ENCODE peak calls at places on chromosomes 12 and 14, in ten cellular contexts. N is prostate gland, V is heart left ventricle, Y is fibroblast of the aortic adventitia, P is HCT116, G is foreskin fibroblast, B is uterus, A is H9, D is MCF 10A, U is BE2C. R is an unnamed sample.

GRCh38 chr12:48197967-48198618 is 5.0 kb downstream of the OR10AD1 start:
- DNase-seq in A (peak), Y (peak), N (peak), D (no peak), P (peak), V (peak), U (peak), G (peak), B (peak), R (peak)

GRCh38 chr14:95047754-95048153 is 109.6 kb downstream of the DICER1 start:
- DNase-seq in P (no peak), D (no peak), N (no peak), G (no peak), A (no peak), U (no peak), V (no peak), B (no peak), Y (no peak), R (no peak)

GRCh38 chr12:9340422-9341259 is 132.4 kb upstream of the PZP start:
- DNase-seq in Y (no peak), G (peak), V (no peak), A (no peak), U (no peak), B (no peak), P (no peak), D (peak), N (no peak), R (peak)

GRCh38 chr14:77041837-77042557 is 13.5 kb upstream of the IRF2BPL start:
- DNase-seq in B (peak), D (peak), A (no peak), G (peak), U (no peak), Y (peak), P (no peak), N (peak), V (peak), R (peak)

GRCh38 chr14:88470542-88471440 is 84.0 kb downstream of the PTPN21 start:
- DNase-seq in Y (peak), N (no peak), V (no peak), G (peak), U (no peak), P (no peak), D (peak), B (no peak), A (no peak), R (no peak)

GRCh38 chr12:12195516-12195915 is 71.3 kb downstream of the LRP6 start:
- DNase-seq in P (no peak), Y (no peak), N (no peak), V (no peak), D (no peak), A (no peak), B (no peak), G (no peak), U (no peak), R (no peak)

GRCh38 chr14:94886931-94887330 is 117.0 kb upstream of the GSC start:
- DNase-seq in Y (no peak), P (no peak), V (no peak), U (no peak), N (no peak), G (no peak), A (no peak), D (no peak), B (no peak), R (no peak)

GRCh38 chr14:75911883-75912282 is 69.9 kb downstream of the TGFB3 start:
- DNase-seq in P (no peak), V (no peak), G (no peak), B (no peak), U (no peak), Y (peak), N (no peak), A (peak), D (no peak), R (no peak)

GRCh38 chr12:45329702-45330101 is 113.8 kb downstream of the ANO6 start:
- DNase-seq in U (no peak), D (no peak), Y (no peak), V (no peak), A (no peak), N (no peak), P (no peak), B (no peak), G (no peak), R (no peak)

GRCh38 chr14:70036665-70037064 is 152.1 kb downstream of the SLC8A3 start:
- DNase-seq in P (no peak), D (peak), V (no peak), U (no peak), Y (no peak), B (no peak), G (peak), N (no peak), A (no peak), R (no peak)

GRCh38 chr12:89225808-89226368 is 126.4 kb downstream of the DUSP6 start:
- DNase-seq in G (peak), U (no peak), A (peak), P (peak), D (peak), V (peak), B (no peak), N (peak), Y (peak), R (peak)

GRCh38 chr12:29306682-29307081 is 74.3 kb downstream of the ERGIC2 start:
- DNase-seq in V (no peak), P (no peak), B (no peak), A (no peak), Y (no peak), U (no peak), N (no peak), G (no peak), D (no peak), R (no peak)

GRCh38 chr12:29310899-29311298 is 70.1 kb downstream of the ERGIC2 start:
- DNase-seq in N (no peak), B (no peak), U (no peak), V (no peak), P (no peak), A (no peak), Y (no peak), D (no peak), G (no peak), R (no peak)

GRCh38 chr12:29314421-29314820 is 66.6 kb downstream of the ERGIC2 start:
- DNase-seq in Y (no peak), P (no peak), V (no peak), N (no peak), D (no peak), U (no peak), A (no peak), B (no peak), G (no peak), R (no peak)

GRCh38 chr12:29306267-29306666 is 74.7 kb downstream of the ERGIC2 start:
- DNase-seq in A (no peak), Y (no peak), D (no peak), B (no peak), N (no peak), V (no peak), G (no peak), U (no peak), P (no peak), R (no peak)

DNA sequence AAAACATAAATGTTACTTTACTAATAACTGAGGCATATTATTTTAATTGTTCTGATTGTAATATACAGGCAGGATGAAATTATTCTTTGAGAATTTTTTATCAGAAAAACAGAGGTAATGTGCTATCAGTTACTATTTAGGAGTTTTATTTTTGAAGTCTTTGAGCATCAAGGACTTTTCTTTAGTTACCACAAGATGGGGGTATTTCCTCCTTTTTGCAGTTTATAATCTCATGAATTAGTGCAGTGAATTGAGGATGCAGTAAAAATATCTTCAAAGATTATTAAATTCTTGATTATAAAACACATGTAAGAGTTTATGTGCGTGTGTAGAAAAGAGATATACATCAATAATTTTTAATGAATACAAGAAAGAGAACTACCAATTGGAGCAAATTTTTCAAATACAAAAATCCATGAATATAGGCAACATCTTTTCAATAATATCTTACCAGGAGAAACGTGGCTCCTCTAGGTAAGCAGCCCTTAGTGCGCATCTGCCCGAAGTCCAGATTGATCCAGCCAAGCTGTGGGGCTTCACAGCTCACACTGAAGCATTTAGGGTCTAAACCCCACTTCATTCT is 71.6 kb downstream of the ERGIC2 start:
- DNase-seq in A (no peak), N (no peak), Y (peak), P (peak), U (no peak), B (no peak), G (peak), V (no peak), D (peak), R (peak)
- TF ChIP-seq CTCF in A (peak), N (peak), Y (peak), P (peak), U (peak), B (no peak), G (peak), V (peak), D (peak), R (peak)

DNA sequence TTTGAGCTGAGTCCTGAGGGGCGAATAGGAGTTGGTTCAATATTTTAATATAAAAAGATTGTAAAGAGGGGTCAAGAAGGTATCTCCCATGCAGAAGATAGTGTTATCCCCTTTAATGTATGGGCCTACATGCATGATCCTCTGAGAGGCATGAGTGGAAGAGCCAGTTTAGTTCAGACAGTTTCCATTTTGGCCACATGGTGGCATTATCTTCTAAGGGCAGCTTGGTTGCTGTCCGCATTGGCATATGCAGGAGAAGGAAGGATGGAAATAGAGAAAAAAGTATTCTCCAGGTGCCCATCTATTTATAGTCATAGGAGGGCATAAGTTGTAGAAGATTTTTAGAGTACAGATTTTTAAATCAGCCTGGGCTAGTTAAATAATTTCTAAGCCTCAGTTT is 5.4 kb downstream of the SAMD4A start:
- DNase-seq in P (no peak), D (peak), N (no peak), U (peak), V (no peak), G (peak), A (peak), Y (peak), B (no peak), R (no peak)
- TF ChIP-seq CTCF in P (peak), D (peak), N (peak), U (peak), V (peak), G (peak), A (peak), Y (peak), B (peak), R (peak)

DNA sequence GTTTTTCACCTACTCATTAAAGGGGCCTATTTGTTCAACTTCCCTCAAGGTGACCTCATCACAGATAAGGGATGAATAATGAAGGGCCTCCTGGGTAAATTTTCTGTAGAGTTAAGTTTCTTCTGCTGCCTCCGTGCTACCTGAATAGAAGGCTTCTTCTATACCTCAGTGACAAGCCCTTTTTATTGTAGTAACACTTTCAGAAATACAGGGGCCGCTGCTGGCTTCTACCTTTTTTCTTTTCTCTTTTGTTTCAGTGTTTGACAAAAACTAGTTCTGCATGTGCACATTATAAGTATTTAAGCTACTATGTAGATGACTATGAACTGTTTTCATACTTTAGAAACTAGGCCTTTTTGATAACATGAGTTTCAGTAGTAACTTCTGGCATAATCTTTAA is 207.0 kb downstream of the NAV3 start:
- DNase-seq in D (no peak), N (no peak), G (no peak), A (no peak), V (no peak), P (no peak), B (no peak), U (no peak), Y (no peak), R (no peak)
- TF ChIP-seq CTCF in D (no peak), N (no peak), G (no peak), A (peak), V (no peak), P (no peak), B (no peak), U (no peak), Y (no peak), R (no peak)

GRCh38 chr12:106205208-106206069 is 42.4 kb downstream of the CKAP4 start:
- DNase-seq in B (no peak), N (no peak), G (peak), D (peak), P (peak), A (peak), V (peak), U (peak), Y (no peak), R (peak)
- TF ChIP-seq CTCF in B (no peak), N (peak), G (no peak), D (peak), P (peak), A (peak), V (peak), U (peak), Y (peak), R (peak)

R was measured in AG10803.